ENCODE peak calls at places on chromosomes 11 and 22, in seven cellular contexts. W is sigmoid colon; R is PC-3; Q is adrenal gland; J is left lung; M is CD8-positive, alpha-beta memory T cell; V is epithelial cell of prostate. L is an unnamed sample.

GRCh38 chr11:3773180-3773579 is 24.2 kb downstream of the NUP98 start:
- DNase-seq in J (no peak), Q (no peak), W (no peak), R (no peak), V (no peak), M (no peak), L (no peak)

GRCh38 chr22:39348909-39349505 is 784 bp upstream of the SYNGR1 start:
- DNase-seq in J (no peak), Q (no peak), M (no peak), V (no peak), R (no peak), W (no peak), L (no peak)

GRCh38 chr11:119786431-119787073 is 57.6 kb upstream of the NECTIN1 start:
- DNase-seq in J (no peak), W (no peak), M (no peak), Q (no peak), R (no peak), V (no peak), L (no peak)

GRCh38 chr11:96328395-96329010 is 14.5 kb downstream of the MAML2 start:
- DNase-seq in M (no peak), Q (no peak), V (no peak), J (no peak), R (peak; percentile 34), W (no peak), L (no peak)

GRCh38 chr11:33651555-33651954 is 49.1 kb downstream of the C11orf91 start:
- DNase-seq in Q (no peak), R (no peak), W (no peak), V (no peak), M (no peak), J (no peak), L (no peak)

GRCh38 chr22:45170001-45170466 is 6.3 kb downstream of the NUP50 start:
- DNase-seq in W (no peak), R (peak; percentile 12), J (no peak), Q (peak; percentile 72), V (no peak), M (no peak), L (no peak)

GRCh38 chr11:6357222-6357621 is 33.1 kb upstream of the SMPD1 start:
- DNase-seq in M (no peak), W (peak; percentile 88), V (peak; percentile 43), R (peak; percentile 63), Q (peak; percentile 71), J (no peak), L (no peak)

GRCh38 chr11:102347526-102348331 is 715 bp downstream of the BIRC2 start:
- DNase-seq in R (peak; percentile 60), Q (no peak), J (no peak), M (peak; percentile 12), V (no peak), W (no peak), L (no peak)

GRCh38 chr11:68842427-68843051 is 823 bp upstream of the CPT1A start:
- DNase-seq in J (no peak), V (no peak), Q (no peak), M (no peak), R (no peak), W (no peak), L (no peak)
- H3K27ac ChIP-seq in J (peak overlapping the region; percentile 64), V (no peak overlapping the region), Q (no peak overlapping the region), M (peak overlapping the region; percentile 27), R (no peak overlapping the region), W (peak overlapping the region; percentile 95), L (peak overlapping the region; percentile 97)

DNA sequence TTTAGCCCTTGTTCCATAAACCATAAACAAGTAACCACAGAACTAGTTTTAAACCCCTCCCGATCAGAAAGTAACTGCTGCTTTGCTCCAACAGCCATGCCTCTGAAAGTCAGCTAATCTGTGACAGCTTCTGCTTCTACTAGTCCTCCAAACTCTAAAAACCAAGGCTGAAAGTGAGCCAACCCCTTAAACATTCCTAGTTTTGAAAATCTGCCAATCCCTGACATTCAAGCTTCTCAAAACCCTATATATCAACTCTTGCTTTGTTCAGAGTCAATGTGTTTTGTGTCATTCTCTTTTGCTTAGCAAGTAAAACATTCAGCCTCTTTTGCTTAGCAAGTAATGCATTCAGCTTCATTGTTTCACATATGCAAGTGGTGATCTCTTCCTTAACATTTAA is 56.9 kb downstream of the ATG16L2 start:
- DNase-seq in V (no peak), M (no peak), J (no peak), Q (no peak), R (no peak), W (no peak), L (no peak)
- H3K27ac ChIP-seq in V (no peak overlapping the region), M (no peak overlapping the region), J (no peak overlapping the region), Q (no peak overlapping the region), R (no peak overlapping the region), W (no peak overlapping the region), L (no peak overlapping the region)

GRCh38 chr22:29994027-29994715 is 86.1 kb upstream of the HORMAD2 start:
- DNase-seq in V (peak; percentile 88), M (no peak), J (no peak), W (no peak), R (peak; percentile 72), Q (no peak), L (no peak)
- H3K27ac ChIP-seq in V (peak overlapping the region; percentile 91), M (no peak overlapping the region), J (no peak overlapping the region), W (no peak overlapping the region), R (peak overlapping the region; percentile 60), Q (no peak overlapping the region), L (peak overlapping the region; percentile 73)

GRCh38 chr22:22035203-22035602 is 52.6 kb upstream of the TOP3B start:
- DNase-seq in R (no peak), Q (no peak), J (no peak), W (no peak), M (no peak), V (no peak), L (no peak)

GRCh38 chr22:22034469-22035132 is 52.0 kb upstream of the TOP3B start:
- DNase-seq in J (no peak), V (no peak), W (no peak), M (no peak), Q (no peak), R (no peak), L (no peak)

GRCh38 chr22:22036588-22036987 is 54.0 kb upstream of the TOP3B start:
- DNase-seq in J (no peak), R (no peak), Q (no peak), M (no peak), V (no peak), W (no peak), L (no peak)

GRCh38 chr22:22037229-22037628 is 54.6 kb upstream of the TOP3B start:
- DNase-seq in Q (no peak), J (no peak), M (no peak), R (no peak), W (no peak), V (no peak), L (no peak)

DNA sequence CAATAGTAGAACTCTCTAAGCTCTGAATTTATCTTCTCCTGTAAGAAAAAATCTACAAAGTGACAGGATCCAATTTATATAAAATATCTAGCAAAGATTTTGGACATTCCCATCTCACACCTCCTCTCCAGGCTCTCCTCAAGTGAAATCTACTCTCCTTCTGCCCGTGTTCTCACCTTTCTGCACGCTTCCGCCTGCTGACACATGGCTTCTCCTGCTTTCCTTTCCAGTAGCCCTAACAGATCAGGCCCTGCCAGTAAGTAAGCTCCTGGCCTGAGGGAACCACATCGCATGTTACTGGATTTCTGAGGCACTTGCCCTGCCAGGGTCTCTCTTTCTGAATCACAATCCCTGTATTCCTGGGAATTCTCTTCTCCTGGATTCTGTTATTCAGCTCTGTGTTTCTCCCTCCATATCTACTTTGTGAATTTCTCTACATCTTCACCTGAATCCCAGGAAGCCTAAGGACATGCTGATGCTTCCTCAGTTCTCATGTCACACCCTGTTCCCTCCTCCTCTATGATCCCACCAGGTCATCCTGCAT is 53.3 kb upstream of the TOP3B start:
- DNase-seq in V (no peak), J (no peak), M (no peak), Q (no peak), R (no peak), W (no peak), L (no peak)
- H3K27ac ChIP-seq in V (no peak overlapping the region), J (no peak overlapping the region), M (no peak overlapping the region), Q (no peak overlapping the region), R (no peak overlapping the region), W (no peak overlapping the region), L (no peak overlapping the region)

GRCh38 chr22:37641251-37641949 is 1.9 kb downstream of the SH3BP1 start:
- DNase-seq in Q (no peak), W (no peak), V (no peak), J (no peak), R (no peak), M (no peak), L (no peak)

GRCh38 chr22:37639070-37639760 is at the start of gene SH3BP1:
- DNase-seq in R (peak; percentile 46), W (no peak), Q (no peak), M (peak; percentile 62), J (peak; percentile 92), V (no peak), L (peak; percentile 59)

GRCh38 chr22:37638351-37639069 is 959 bp upstream of the SH3BP1 start:
- DNase-seq in J (no peak), M (peak; percentile 32), Q (no peak), W (no peak), V (no peak), R (no peak), L (peak; percentile 43)

GRCh38 chr22:37640591-37641250 is 1.3 kb downstream of the SH3BP1 start:
- DNase-seq in R (no peak), W (no peak), J (no peak), V (no peak), M (no peak), Q (no peak), L (no peak)

GRCh38 chr22:37639771-37640590 is 512 bp downstream of the SH3BP1 start:
- DNase-seq in R (no peak), Q (no peak), V (no peak), J (no peak), M (no peak), W (no peak), L (no peak)
- H3K27ac ChIP-seq in R (no peak overlapping the region), Q (no peak overlapping the region), V (peak overlapping the region; percentile 83), J (peak overlapping the region; percentile 39), M (peak overlapping the region; percentile 72), W (peak overlapping the region; percentile 60), L (peak overlapping the region; percentile 84)

GRCh38 chr11:125394306-125394705 is 101.8 kb downstream of the FEZ1 start:
- DNase-seq in W (peak; percentile 14), V (no peak), J (no peak), M (no peak), Q (no peak), R (no peak), L (no peak)
- H3K27ac ChIP-seq in W (no peak overlapping the region), V (no peak overlapping the region), J (no peak overlapping the region), M (no peak overlapping the region), Q (no peak overlapping the region), R (no peak overlapping the region), L (no peak overlapping the region)

GRCh38 chr22:19419464-19420178 is 11.9 kb downstream of the HIRA start:
- DNase-seq in R (no peak), M (peak; percentile 46), V (no peak), W (no peak), J (no peak), Q (no peak), L (no peak)
- H3K27ac ChIP-seq in R (no peak overlapping the region), M (peak overlapping the region; percentile 66), V (no peak overlapping the region), W (no peak overlapping the region), J (peak overlapping the region; percentile 13), Q (no peak overlapping the region), L (no peak overlapping the region)

GRCh38 chr11:62646825-62647608 is 604 bp upstream of the GANAB start:
- DNase-seq in M (no peak), Q (no peak), V (no peak), J (peak; percentile 78), W (peak; percentile 73), R (no peak), L (no peak)
- H3K27ac ChIP-seq in M (peak overlapping the region; percentile 47), Q (no peak overlapping the region), V (no peak overlapping the region), J (no peak overlapping the region), W (peak overlapping the region; percentile 89), R (no peak overlapping the region), L (peak overlapping the region; percentile 89)

GRCh38 chr11:15655552-15655951 is 540.8 kb downstream of the INSC start:
- DNase-seq in R (no peak), J (no peak), M (no peak), V (no peak), Q (no peak), W (no peak), L (no peak)
- H3K27ac ChIP-seq in R (no peak overlapping the region), J (no peak overlapping the region), M (no peak overlapping the region), V (no peak overlapping the region), Q (no peak overlapping the region), W (no peak overlapping the region), L (no peak overlapping the region)